ENCODE peak calls at places on chromosome 7, in seven cellular contexts. R is stimulated activated CD8-positive, alpha-beta memory T cell treated with anti-CD3 and anti-CD28 coated beads, Interleukin-7, amount 100 ng/mL, for 24 hours; T is BJ; D is renal cortical epithelial cell; U is NCI-H226; H is PC-9; L is activated naive CD8-positive, alpha-beta T cell treated with anti-CD3 and anti-CD28 coated beads, Interleukin-2, amount 10 ng/mL, durations not matched to agents 7 days and 5 days. A is an unnamed sample.

GRCh38 chr7:141028767-141029166 is 14.0 kb upstream of the MRPS33 start:
- DNase-seq in U (no peak), T (no peak), R (no peak), D (no peak), H (no peak), L (no peak), A (no peak)

GRCh38 chr7:4769753-4770152 is 5.7 kb upstream of the AP5Z1 start:
- DNase-seq in T (no peak), R (no peak), U (no peak), H (no peak), L (no peak), D (peak), A (no peak)

GRCh38 chr7:25922296-25922695 is 229.7 kb upstream of the NFE2L3 start:
- DNase-seq in T (no peak), U (no peak), R (no peak), D (peak), H (no peak), L (no peak), A (no peak)

GRCh38 chr7:29854257-29854938 is 48.1 kb downstream of the WIPF3 start:
- DNase-seq in L (no peak), R (no peak), U (peak), T (no peak), H (peak), D (peak), A (no peak)

GRCh38 chr7:111159426-111159825 is 68.5 kb downstream of the LRRN3 start:
- DNase-seq in H (no peak), D (peak), R (no peak), T (peak), L (no peak), U (peak), A (no peak)

GRCh38 chr7:130887182-130888016 is 153.4 kb upstream of the KLF14 start:
- DNase-seq in H (peak), U (peak), D (peak), T (peak), L (no peak), R (no peak), A (no peak)

GRCh38 chr7:39465055-39465929 is 100.9 kb upstream of the YAE1 start:
- DNase-seq in H (peak), L (no peak), U (peak), T (peak), R (no peak), D (peak), A (no peak)

GRCh38 chr7:135862586-135863361 is 114.2 kb upstream of the FAM180A start:
- DNase-seq in U (peak), T (no peak), R (no peak), D (peak), H (no peak), L (no peak), A (no peak)

GRCh38 chr7:28953628-28954027 is 4.5 kb downstream of the TRIL start:
- DNase-seq in D (peak), H (no peak), T (no peak), R (no peak), L (no peak), U (no peak), A (no peak)

GRCh38 chr7:33744293-33744692 is 161.0 kb upstream of the BMPER start:
- DNase-seq in R (no peak), L (no peak), U (peak), T (no peak), H (no peak), D (peak), A (no peak)

GRCh38 chr7:127844707-127845331 is 186.4 kb downstream of the LRRC4 start:
- DNase-seq in H (no peak), D (peak), R (no peak), L (no peak), U (peak), T (no peak), A (no peak)

GRCh38 chr7:7946486-7946885 is 22.1 kb upstream of the GLCCI1 start:
- DNase-seq in L (no peak), T (no peak), H (peak), D (no peak), R (no peak), U (no peak), A (no peak)

GRCh38 chr7:100003711-100004661 is 11.4 kb upstream of the ZKSCAN1 start:
- DNase-seq in D (no peak), L (no peak), R (no peak), T (no peak), U (no peak), H (no peak), A (peak)

GRCh38 chr7:141557360-141557759 is 6.2 kb downstream of the AGK start:
- DNase-seq in R (no peak), L (no peak), H (no peak), T (no peak), D (no peak), U (no peak), A (no peak)

GRCh38 chr7:4772306-4772705 is 3.1 kb upstream of the AP5Z1 start:
- DNase-seq in R (no peak), H (no peak), T (no peak), U (no peak), D (no peak), L (no peak), A (no peak)

GRCh38 chr7:81120803-81121202 is 202.0 kb upstream of the SEMA3C start:
- DNase-seq in T (no peak), L (no peak), R (no peak), D (no peak), H (no peak), U (no peak), A (no peak)

GRCh38 chr7:92631830-92632487 is 41.8 kb upstream of the FAM133B start:
- DNase-seq in R (no peak), H (no peak), T (no peak), U (no peak), L (no peak), D (peak), A (no peak)

GRCh38 chr7:130071701-130072622 is 1.6 kb downstream of the KLHDC10 start:
- DNase-seq in R (no peak), H (peak), U (peak), T (no peak), L (no peak), D (peak), A (peak)

GRCh38 chr7:21986101-21986500 is 40.4 kb upstream of the CDCA7L start:
- DNase-seq in U (no peak), L (no peak), R (no peak), D (no peak), T (no peak), H (no peak), A (no peak)

GRCh38 chr7:78383096-78383495 is 584.5 kb downstream of the PHTF2 start:
- DNase-seq in H (no peak), U (no peak), R (no peak), T (no peak), L (no peak), D (no peak), A (no peak)

GRCh38 chr7:50502947-50503346 is 52.8 kb upstream of the FIGNL1 start:
- DNase-seq in D (peak), U (no peak), T (no peak), H (no peak), L (no peak), R (no peak), A (no peak)

GRCh38 chr7:25830986-25831558 is 320.9 kb upstream of the NFE2L3 start:
- DNase-seq in R (no peak), D (no peak), H (no peak), L (no peak), T (no peak), U (no peak), A (no peak)

GRCh38 chr7:43108255-43109011 is 4.0 kb upstream of the HECW1 start:
- DNase-seq in R (peak), U (peak), H (peak), T (no peak), L (peak), D (peak), A (peak)